ENCODE peak calls at places on chromosomes 6 and 20, in ten cellular contexts. One of them, this sample, is unnamed.

GRCh38 chr20:37984018-37984785 is 49.1 kb downstream of the TTI1 start:
- DNase-seq in breast epithelium: no peak
- DNase-seq in sigmoid colon: no peak
- DNase-seq in lower lobe of right lung: no peak
- DNase-seq in choroid plexus epithelial cell: no peak
- DNase-seq in HFF-Myc: no peak
- DNase-seq in hepatocyte: no peak
- DNase-seq in AG04449: no peak
- DNase-seq in astrocyte: no peak
- DNase-seq in stomach: peak; percentile 40
- DNase-seq in this sample: no peak

GRCh38 chr20:49236301-49236700 is 17.1 kb downstream of the DDX27 start:
- DNase-seq in lower lobe of right lung: no peak
- DNase-seq in breast epithelium: no peak
- DNase-seq in stomach: no peak
- DNase-seq in choroid plexus epithelial cell: no peak
- DNase-seq in hepatocyte: no peak
- DNase-seq in HFF-Myc: no peak
- DNase-seq in sigmoid colon: no peak
- DNase-seq in AG04449: no peak
- DNase-seq in astrocyte: no peak
- DNase-seq in this sample: no peak

GRCh38 chr6:72865467-72865866 is 243.6 kb downstream of the KCNQ5 start:
- DNase-seq in HFF-Myc: no peak
- DNase-seq in sigmoid colon: no peak
- DNase-seq in choroid plexus epithelial cell: peak; percentile 6
- DNase-seq in stomach: no peak
- DNase-seq in AG04449: no peak
- DNase-seq in astrocyte: peak; percentile 31
- DNase-seq in hepatocyte: no peak
- DNase-seq in lower lobe of right lung: no peak
- DNase-seq in breast epithelium: no peak
- DNase-seq in this sample: no peak

GRCh38 chr6:13488015-13488895 is 855 bp upstream of the GFOD1 start:
- DNase-seq in HFF-Myc: no peak
- DNase-seq in choroid plexus epithelial cell: peak; percentile 67
- DNase-seq in astrocyte: peak; percentile 53
- DNase-seq in lower lobe of right lung: peak; percentile 71
- DNase-seq in hepatocyte: peak; percentile 40
- DNase-seq in AG04449: no peak
- DNase-seq in breast epithelium: no peak
- DNase-seq in stomach: peak; percentile 47
- DNase-seq in sigmoid colon: peak; percentile 84
- DNase-seq in this sample: peak; percentile 74

GRCh38 chr6:124747336-124747735 is 214.9 kb upstream of the RNF217 start:
- DNase-seq in breast epithelium: no peak
- DNase-seq in HFF-Myc: no peak
- DNase-seq in sigmoid colon: no peak
- DNase-seq in choroid plexus epithelial cell: peak; percentile 22
- DNase-seq in astrocyte: no peak
- DNase-seq in lower lobe of right lung: no peak
- DNase-seq in hepatocyte: peak; percentile 13
- DNase-seq in AG04449: no peak
- DNase-seq in stomach: no peak
- DNase-seq in this sample: no peak

GRCh38 chr6:23728707-23729106 is 397.3 kb upstream of the NRSN1 start:
- DNase-seq in HFF-Myc: no peak
- DNase-seq in choroid plexus epithelial cell: peak; percentile 5
- DNase-seq in lower lobe of right lung: no peak
- DNase-seq in astrocyte: no peak
- DNase-seq in hepatocyte: peak; percentile 55
- DNase-seq in AG04449: no peak
- DNase-seq in sigmoid colon: no peak
- DNase-seq in breast epithelium: no peak
- DNase-seq in stomach: peak; percentile 57
- DNase-seq in this sample: no peak

GRCh38 chr20:63795178-63795830 is 35.8 kb downstream of the ZBTB46 start:
- DNase-seq in stomach: no peak
- DNase-seq in astrocyte: no peak
- DNase-seq in hepatocyte: no peak
- DNase-seq in breast epithelium: no peak
- DNase-seq in AG04449: no peak
- DNase-seq in lower lobe of right lung: no peak
- DNase-seq in HFF-Myc: no peak
- DNase-seq in choroid plexus epithelial cell: no peak
- DNase-seq in sigmoid colon: no peak
- DNase-seq in this sample: no peak

GRCh38 chr6:161088676-161089328 is 97.2 kb downstream of the MAP3K4 start:
- DNase-seq in choroid plexus epithelial cell: peak; percentile 44
- DNase-seq in lower lobe of right lung: no peak
- DNase-seq in astrocyte: peak; percentile 30
- DNase-seq in breast epithelium: no peak
- DNase-seq in hepatocyte: peak; percentile 8
- DNase-seq in sigmoid colon: no peak
- DNase-seq in AG04449: no peak
- DNase-seq in HFF-Myc: no peak
- DNase-seq in stomach: no peak
- DNase-seq in this sample: no peak

GRCh38 chr6:90818163-90818562 is 231.3 kb upstream of the MAP3K7 start:
- DNase-seq in AG04449: no peak
- DNase-seq in sigmoid colon: no peak
- DNase-seq in hepatocyte: no peak
- DNase-seq in astrocyte: no peak
- DNase-seq in lower lobe of right lung: no peak
- DNase-seq in HFF-Myc: no peak
- DNase-seq in stomach: no peak
- DNase-seq in choroid plexus epithelial cell: no peak
- DNase-seq in breast epithelium: no peak
- DNase-seq in this sample: no peak

GRCh38 chr20:6714202-6714800 is 53.2 kb upstream of the BMP2 start:
- DNase-seq in choroid plexus epithelial cell: no peak
- DNase-seq in stomach: peak; percentile 71
- DNase-seq in astrocyte: no peak
- DNase-seq in sigmoid colon: no peak
- DNase-seq in AG04449: no peak
- DNase-seq in lower lobe of right lung: peak; percentile 62
- DNase-seq in HFF-Myc: no peak
- DNase-seq in hepatocyte: peak; percentile 83
- DNase-seq in breast epithelium: no peak
- DNase-seq in this sample: no peak

GRCh38 chr6:97059473-97059872 is 134.9 kb downstream of the KLHL32 start:
- DNase-seq in stomach: no peak
- DNase-seq in lower lobe of right lung: no peak
- DNase-seq in hepatocyte: peak; percentile 56
- DNase-seq in sigmoid colon: no peak
- DNase-seq in astrocyte: peak; percentile 22
- DNase-seq in breast epithelium: no peak
- DNase-seq in HFF-Myc: no peak
- DNase-seq in choroid plexus epithelial cell: peak; percentile 69
- DNase-seq in AG04449: no peak
- DNase-seq in this sample: no peak

GRCh38 chr20:16098890-16099639 is 474.2 kb downstream of the KIF16B start:
- DNase-seq in AG04449: no peak
- DNase-seq in stomach: no peak
- DNase-seq in sigmoid colon: no peak
- DNase-seq in breast epithelium: no peak
- DNase-seq in lower lobe of right lung: no peak
- DNase-seq in hepatocyte: no peak
- DNase-seq in choroid plexus epithelial cell: peak; percentile 9
- DNase-seq in astrocyte: no peak
- DNase-seq in HFF-Myc: no peak
- DNase-seq in this sample: no peak

GRCh38 chr6:81562169-81562568 is 190.3 kb downstream of the TENT5A start:
- DNase-seq in stomach: no peak
- DNase-seq in HFF-Myc: peak; percentile 14
- DNase-seq in choroid plexus epithelial cell: peak; percentile 83
- DNase-seq in hepatocyte: peak; percentile 71
- DNase-seq in lower lobe of right lung: no peak
- DNase-seq in breast epithelium: no peak
- DNase-seq in sigmoid colon: no peak
- DNase-seq in astrocyte: peak; percentile 89
- DNase-seq in AG04449: peak; percentile 64
- DNase-seq in this sample: no peak

GRCh38 chr6:49004806-49005205 is 458.2 kb downstream of the MMUT start:
- DNase-seq in breast epithelium: no peak
- DNase-seq in sigmoid colon: no peak
- DNase-seq in astrocyte: no peak
- DNase-seq in lower lobe of right lung: no peak
- DNase-seq in AG04449: no peak
- DNase-seq in hepatocyte: no peak
- DNase-seq in choroid plexus epithelial cell: no peak
- DNase-seq in stomach: no peak
- DNase-seq in HFF-Myc: no peak
- DNase-seq in this sample: no peak

GRCh38 chr6:2796884-2797283 is 31.7 kb downstream of the WRNIP1 start:
- DNase-seq in stomach: no peak
- DNase-seq in astrocyte: no peak
- DNase-seq in hepatocyte: no peak
- DNase-seq in choroid plexus epithelial cell: no peak
- DNase-seq in HFF-Myc: no peak
- DNase-seq in breast epithelium: no peak
- DNase-seq in sigmoid colon: no peak
- DNase-seq in lower lobe of right lung: no peak
- DNase-seq in AG04449: no peak
- DNase-seq in this sample: no peak

DNA sequence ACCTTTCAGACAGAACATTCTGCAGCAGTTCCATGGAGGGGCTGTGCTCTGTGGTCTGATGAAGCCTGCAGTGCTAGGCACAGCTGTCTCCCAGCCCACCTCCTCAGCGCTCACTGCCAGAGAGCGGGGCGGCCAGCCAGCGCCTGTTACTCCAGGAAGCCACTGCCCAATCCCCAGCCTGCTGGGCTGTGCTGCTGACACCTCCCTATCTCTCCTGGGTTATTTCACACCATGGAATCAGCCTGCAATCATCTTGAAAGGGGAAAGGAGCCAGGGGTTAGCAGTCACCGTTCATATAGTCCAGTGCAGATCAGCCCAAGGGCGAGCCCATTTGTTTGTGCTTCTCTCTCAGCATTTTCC is 46.3 kb upstream of the NHSL1 start:
- DNase-seq in sigmoid colon: peak; percentile 79
- DNase-seq in stomach: peak; percentile 69
- DNase-seq in astrocyte: peak; percentile 63
- DNase-seq in hepatocyte: peak; percentile 74
- DNase-seq in choroid plexus epithelial cell: peak; percentile 86
- DNase-seq in HFF-Myc: no peak
- DNase-seq in AG04449: no peak
- DNase-seq in breast epithelium: no peak
- DNase-seq in lower lobe of right lung: peak; percentile 75
- DNase-seq in this sample: peak; percentile 85
- H3K4me3 ChIP-seq in sigmoid colon: peak overlapping the region; percentile 18
- H3K4me3 ChIP-seq in stomach: peak overlapping the region; percentile 35
- H3K4me3 ChIP-seq in astrocyte: peak overlapping the region; percentile 59
- H3K4me3 ChIP-seq in hepatocyte: peak overlapping the region; percentile 2
- H3K4me3 ChIP-seq in choroid plexus epithelial cell: peak overlapping the region; percentile 61
- H3K4me3 ChIP-seq in HFF-Myc: no peak overlapping the region
- H3K4me3 ChIP-seq in AG04449: peak overlapping the region; percentile 45
- H3K4me3 ChIP-seq in breast epithelium: peak overlapping the region; percentile 34
- H3K4me3 ChIP-seq in lower lobe of right lung: peak overlapping the region; percentile 52
- H3K4me3 ChIP-seq in this sample: peak overlapping the region; percentile 50

GRCh38 chr6:153108320-153108719 is 22.8 kb downstream of the RGS17 start:
- DNase-seq in breast epithelium: no peak
- DNase-seq in sigmoid colon: no peak
- DNase-seq in hepatocyte: no peak
- DNase-seq in astrocyte: no peak
- DNase-seq in HFF-Myc: peak; percentile 29
- DNase-seq in lower lobe of right lung: no peak
- DNase-seq in AG04449: no peak
- DNase-seq in stomach: no peak
- DNase-seq in choroid plexus epithelial cell: peak; percentile 50
- DNase-seq in this sample: no peak
- TF ChIP-seq CTCF in breast epithelium: no peak
- TF ChIP-seq CTCF in sigmoid colon: no peak
- TF ChIP-seq CTCF in hepatocyte: peak; percentile 27
- TF ChIP-seq CTCF in astrocyte: peak; percentile 33
- TF ChIP-seq CTCF in HFF-Myc: peak; percentile 51
- TF ChIP-seq CTCF in lower lobe of right lung: no peak
- TF ChIP-seq CTCF in AG04449: peak; percentile 39
- TF ChIP-seq CTCF in stomach: peak; percentile 25
- TF ChIP-seq CTCF in choroid plexus epithelial cell: peak; percentile 63
- TF ChIP-seq CTCF in this sample: no peak

GRCh38 chr6:27565839-27566779 is 93.2 kb upstream of the ZNF184 start:
- DNase-seq in breast epithelium: no peak
- DNase-seq in AG04449: no peak
- DNase-seq in HFF-Myc: no peak
- DNase-seq in astrocyte: no peak
- DNase-seq in choroid plexus epithelial cell: no peak
- DNase-seq in lower lobe of right lung: no peak
- DNase-seq in sigmoid colon: no peak
- DNase-seq in hepatocyte: peak; percentile 67
- DNase-seq in stomach: no peak
- DNase-seq in this sample: no peak
- H3K4me3 ChIP-seq in breast epithelium: no peak overlapping the region
- H3K4me3 ChIP-seq in AG04449: no peak overlapping the region
- H3K4me3 ChIP-seq in HFF-Myc: no peak overlapping the region
- H3K4me3 ChIP-seq in astrocyte: no peak overlapping the region
- H3K4me3 ChIP-seq in choroid plexus epithelial cell: no peak overlapping the region
- H3K4me3 ChIP-seq in lower lobe of right lung: no peak overlapping the region
- H3K4me3 ChIP-seq in sigmoid colon: no peak overlapping the region
- H3K4me3 ChIP-seq in hepatocyte: peak overlapping the region; percentile 33
- H3K4me3 ChIP-seq in stomach: no peak overlapping the region
- H3K4me3 ChIP-seq in this sample: no peak overlapping the region

DNA sequence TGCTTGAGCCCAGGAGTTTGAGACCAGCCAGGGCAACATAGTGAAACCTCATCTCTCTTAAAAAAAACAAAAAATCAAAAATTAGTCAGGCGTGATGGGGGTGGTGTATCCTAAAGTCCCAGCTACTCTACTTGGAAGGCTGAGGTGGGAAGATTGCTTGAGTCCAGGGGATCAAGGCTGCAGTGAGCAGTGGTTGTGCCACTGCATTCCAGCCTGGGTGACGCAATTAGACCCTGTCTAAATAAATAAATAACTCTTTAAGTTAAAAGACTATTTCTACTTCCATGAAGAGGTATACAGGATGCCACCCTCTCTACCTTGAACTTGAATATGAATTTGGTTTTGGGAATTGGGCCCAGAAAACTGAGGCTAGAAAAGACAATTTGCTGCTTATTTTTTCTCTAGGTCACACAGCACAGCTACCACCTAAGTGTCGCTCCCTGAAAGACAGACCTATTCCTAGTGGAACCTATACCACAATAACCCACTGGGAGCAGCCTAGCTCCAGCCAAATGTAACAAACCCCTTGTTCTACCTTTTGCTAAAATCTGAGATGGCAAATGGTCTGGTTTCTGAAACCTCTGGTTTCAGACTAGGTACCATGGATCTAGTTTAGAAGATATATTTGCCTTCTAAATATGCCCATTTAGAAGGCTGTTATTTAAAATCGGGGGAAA is 35.2 kb downstream of the HMGCLL1 start:
- DNase-seq in hepatocyte: no peak
- DNase-seq in lower lobe of right lung: no peak
- DNase-seq in breast epithelium: no peak
- DNase-seq in HFF-Myc: no peak
- DNase-seq in choroid plexus epithelial cell: peak; percentile 13
- DNase-seq in stomach: no peak
- DNase-seq in sigmoid colon: no peak
- DNase-seq in astrocyte: no peak
- DNase-seq in AG04449: no peak
- DNase-seq in this sample: no peak
- TF ChIP-seq CTCF in hepatocyte: no peak
- TF ChIP-seq CTCF in lower lobe of right lung: no peak
- TF ChIP-seq CTCF in breast epithelium: no peak
- TF ChIP-seq CTCF in HFF-Myc: no peak
- TF ChIP-seq CTCF in choroid plexus epithelial cell: peak; percentile 40
- TF ChIP-seq CTCF in stomach: no peak
- TF ChIP-seq CTCF in sigmoid colon: no peak
- TF ChIP-seq CTCF in astrocyte: no peak
- TF ChIP-seq CTCF in AG04449: no peak
- TF ChIP-seq CTCF in this sample: no peak